ENCODE peak calls at places on chromosome X, in six cellular contexts. K, D, E, Y, L and V are unnamed samples.

GRCh38 chrX:12441376-12442128 is 303.3 kb downstream of the FRMPD4 start:
- DNase-seq in K (no peak), D (no peak), E (no peak), Y (no peak), L (no peak), V (no peak)

GRCh38 chrX:45172890-45173289 is 27.8 kb downstream of the DIPK2B start:
- DNase-seq in K (peak), D (peak), E (no peak), Y (no peak), L (no peak), V (peak)

GRCh38 chrX:132022115-132022862 is 813 bp upstream of the STK26 start:
- DNase-seq in K (peak), D (peak), E (peak), Y (no peak), L (peak), V (peak)

GRCh38 chrX:154541896-154542722 is 4.5 kb downstream of the G6PD start:
- DNase-seq in K (peak), D (peak), E (peak), Y (no peak), L (peak), V (peak)

GRCh38 chrX:69066021-69066757 is 99.1 kb downstream of the PJA1 start:
- DNase-seq in K (no peak), D (no peak), E (no peak), Y (no peak), L (no peak), V (no peak)

GRCh38 chrX:46686003-46686645 is 72.8 kb downstream of the SLC9A7 start:
- DNase-seq in K (peak), D (peak), E (peak), Y (no peak), L (peak), V (peak)

GRCh38 chrX:141936080-141936479 is 32.4 kb downstream of the MAGEC1 start:
- DNase-seq in K (peak), D (no peak), E (no peak), Y (no peak), L (no peak), V (peak)

GRCh38 chrX:134543201-134543797 is 83.3 kb downstream of the HPRT1 start:
- DNase-seq in K (no peak), D (no peak), E (peak), Y (no peak), L (no peak), V (no peak)

GRCh38 chrX:2325076-2325784 is 175.5 kb downstream of the DHRSX start:
- DNase-seq in K (no peak), D (no peak), E (peak), Y (peak), L (peak), V (no peak)

GRCh38 chrX:103254171-103254824 is 657 bp downstream of the TCEAL8 start:
- DNase-seq in K (peak), D (peak), E (peak), Y (peak), L (peak), V (peak)

GRCh38 chrX:48541140-48541814 is 1.8 kb downstream of the TBC1D25 start:
- DNase-seq in K (no peak), D (no peak), E (no peak), Y (no peak), L (no peak), V (no peak)

GRCh38 chrX:53048169-53049126 is at the start of gene GPR173:
- DNase-seq in K (no peak), D (no peak), E (peak), Y (no peak), L (no peak), V (no peak)

GRCh38 chrX:66684196-66684595 is 45.3 kb upstream of the EDA2R start:
- DNase-seq in K (no peak), D (no peak), E (no peak), Y (no peak), L (no peak), V (no peak)

GRCh38 chrX:103678199-103678993 is 8.1 kb downstream of the MORF4L2 start:
- DNase-seq in K (no peak), D (no peak), E (no peak), Y (no peak), L (no peak), V (no peak)

GRCh38 chrX:130296743-130297142 is 28.0 kb upstream of the ZNF280C start:
- DNase-seq in K (no peak), D (no peak), E (peak), Y (no peak), L (no peak), V (peak)

GRCh38 chrX:40164751-40165150 is 67.0 kb upstream of the BCOR start:
- DNase-seq in K (no peak), D (no peak), E (no peak), Y (no peak), L (no peak), V (no peak)

GRCh38 chrX:15436220-15436619 is 52.0 kb upstream of the VEGFD start:
- DNase-seq in K (no peak), D (no peak), E (no peak), Y (no peak), L (no peak), V (no peak)

GRCh38 chrX:35499071-35499862 is 298.9 kb upstream of the MAGEB16 start:
- DNase-seq in K (no peak), D (no peak), E (no peak), Y (no peak), L (no peak), V (no peak)

GRCh38 chrX:18548996-18549395 is 122.9 kb downstream of the RS1 start:
- DNase-seq in K (no peak), D (no peak), E (no peak), Y (no peak), L (no peak), V (no peak)

GRCh38 chrX:2640436-2641150 is 50.5 kb upstream of the CD99 start:
- DNase-seq in K (no peak), D (no peak), E (no peak), Y (no peak), L (no peak), V (no peak)

GRCh38 chrX:126509917-126510316 is 42.7 kb downstream of the DCAF12L1 start:
- DNase-seq in K (no peak), D (no peak), E (no peak), Y (no peak), L (no peak), V (no peak)

GRCh38 chrX:132488092-132488749 is 617 bp downstream of the MBNL3 start:
- DNase-seq in K (no peak), D (no peak), E (peak), Y (no peak), L (no peak), V (peak)

GRCh38 chrX:19156223-19156622 is 34.0 kb upstream of the ADGRG2 start:
- DNase-seq in K (no peak), D (no peak), E (no peak), Y (no peak), L (no peak), V (peak)

GRCh38 chrX:21383546-21383945 is 9.3 kb downstream of the CNKSR2 start:
- DNase-seq in K (no peak), D (no peak), E (no peak), Y (no peak), L (no peak), V (no peak)

GRCh38 chrX:67779099-67779498 is 235.3 kb downstream of the AR start:
- DNase-seq in K (no peak), D (no peak), E (no peak), Y (no peak), L (no peak), V (no peak)

GRCh38 chrX:140664939-140665338 is 44.6 kb upstream of the LINC00632 start:
- DNase-seq in K (peak), D (peak), E (no peak), Y (no peak), L (no peak), V (peak)

GRCh38 chrX:149505671-149506070 is 565 bp upstream of the IDS start:
- DNase-seq in K (no peak), D (no peak), E (no peak), Y (no peak), L (no peak), V (no peak)

GRCh38 chrX:38820751-38821150 is 19.5 kb downstream of the MID1IP1 start:
- DNase-seq in K (no peak), D (no peak), E (no peak), Y (no peak), L (no peak), V (no peak)

GRCh38 chrX:30831082-30831481 is 58.0 kb downstream of the TAB3 start:
- DNase-seq in K (no peak), D (no peak), E (no peak), Y (no peak), L (no peak), V (no peak)

GRCh38 chrX:107272431-107272921 is 66.1 kb downstream of the DNAAF6 start:
- DNase-seq in K (peak), D (no peak), E (no peak), Y (no peak), L (peak), V (no peak)

GRCh38 chrX:108203540-108203939 is 112.0 kb downstream of the ATG4A start:
- DNase-seq in K (no peak), D (no peak), E (no peak), Y (no peak), L (no peak), V (no peak)

GRCh38 chrX:47198026-47198686 is 4.5 kb downstream of the UBA1 start:
- DNase-seq in K (no peak), D (no peak), E (no peak), Y (no peak), L (no peak), V (no peak)

GRCh38 chrX:64187762-64188150 is 17.8 kb downstream of the AMER1 start:
- DNase-seq in K (no peak), D (no peak), E (no peak), Y (no peak), L (no peak), V (no peak)
- TF ChIP-seq MYC in K (no peak), D (no peak), E (no peak), Y (no peak), L (no peak), V (no peak)

GRCh38 chrX:633043-633654 is 2.6 kb downstream of the SHOX start:
- DNase-seq in K (no peak), D (no peak), E (no peak), Y (no peak), L (no peak), V (no peak)
- H3K4me3 ChIP-seq in K (no peak), D (no peak), E (no peak), Y (no peak), L (no peak), V (no peak)

DNA sequence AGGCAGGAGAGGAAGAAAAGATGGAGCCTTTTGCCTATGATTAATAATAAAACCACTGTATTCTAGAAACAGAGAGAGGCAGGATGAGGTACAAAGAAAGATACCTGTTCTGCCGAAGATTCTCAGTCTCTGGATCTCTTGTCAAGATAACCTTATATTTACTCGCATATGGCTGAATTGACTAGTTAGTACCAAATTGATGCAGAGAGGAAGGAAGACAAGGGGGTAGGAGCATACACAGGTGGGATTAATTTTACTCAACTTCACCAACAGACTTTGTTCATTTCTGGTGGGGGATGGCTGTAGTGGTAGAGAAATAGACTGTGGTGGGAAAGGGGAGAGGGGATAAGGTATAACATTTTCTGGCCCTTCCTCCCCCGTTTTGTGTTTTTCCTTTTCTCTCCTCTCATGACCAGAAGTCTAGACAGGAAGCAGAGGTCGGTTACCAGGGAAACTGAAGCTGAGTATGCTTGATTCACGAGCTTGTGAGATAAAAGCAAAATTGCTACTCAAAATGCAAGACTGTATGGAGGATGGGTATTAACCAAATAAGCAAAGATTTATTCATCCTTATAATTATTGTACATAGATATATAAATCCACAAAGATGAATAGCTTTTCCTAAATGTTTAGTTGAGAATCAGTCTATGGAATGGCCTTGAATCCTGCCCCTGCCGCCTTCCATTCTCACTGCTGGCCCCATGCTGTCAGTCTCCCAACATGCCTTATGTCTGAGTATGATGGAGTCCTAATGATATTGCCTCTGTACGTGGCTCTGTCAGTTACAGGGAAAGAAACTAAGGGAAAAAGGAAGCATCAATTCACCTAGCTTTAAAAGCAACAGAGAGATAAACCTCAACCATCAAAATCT is 17.8 kb upstream of the PAGE2B start:
- DNase-seq in K (no peak), D (no peak), E (peak), Y (no peak), L (no peak), V (no peak)
- TF ChIP-seq MAX in K (no peak), D (no peak), E (no peak), Y (no peak), L (no peak), V (no peak)

DNA sequence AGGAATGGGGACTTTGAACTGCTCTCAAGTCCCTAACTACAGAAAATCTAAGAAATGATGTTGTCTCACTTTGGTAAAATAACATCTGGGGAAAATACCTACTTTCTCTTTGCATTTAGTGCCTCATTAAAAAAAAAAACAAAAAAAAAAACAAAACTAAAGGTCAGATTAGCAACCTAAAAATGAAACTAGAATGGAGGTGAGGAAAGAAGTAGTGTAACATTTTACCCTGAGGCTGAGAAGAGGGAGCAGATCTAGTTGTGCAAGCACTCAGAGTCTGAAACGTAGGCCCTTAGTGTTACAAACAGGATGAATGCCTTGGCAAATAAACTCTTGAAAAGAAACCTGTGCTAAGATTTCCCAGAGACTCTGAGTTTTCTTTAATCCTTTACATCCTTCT is 56.0 kb downstream of the VGLL1 start:
- DNase-seq in K (no peak), D (no peak), E (no peak), Y (peak), L (no peak), V (no peak)
- TF ChIP-seq MYC in K (no peak), D (no peak), E (no peak), Y (no peak), L (no peak), V (no peak)